ENCODE peak calls at places on chromosomes 16 and 17, in six cellular contexts. T is thoracic aorta, J is Calu3, C is A549, S is stomach, N is WTC11. V is an unnamed sample.

GRCh38 chr17:61605692-61606091 is 14.7 kb upstream of the NACA2 start:
- DNase-seq in T (no peak), S (no peak), N (no peak), C (no peak), J (no peak), V (no peak)

GRCh38 chr17:27579304-27579703 is 51.7 kb upstream of the LGALS9 start:
- DNase-seq in N (no peak), S (no peak), T (no peak), J (no peak), C (no peak), V (no peak)

GRCh38 chr17:50558955-50559614 is 1.4 kb upstream of the CACNA1G start:
- DNase-seq in N (peak), J (no peak), S (no peak), T (no peak), C (no peak), V (no peak)

GRCh38 chr17:226773-227580 is 45.5 kb upstream of the DOC2B start:
- DNase-seq in S (no peak), N (no peak), C (no peak), J (no peak), T (no peak), V (no peak)

GRCh38 chr16:10584956-10585561 is 4.7 kb upstream of the EMP2 start:
- DNase-seq in N (no peak), J (no peak), C (no peak), T (no peak), S (no peak), V (no peak)

GRCh38 chr17:74245145-74245817 is 28.8 kb upstream of the DNAI2 start:
- DNase-seq in S (no peak), T (no peak), N (peak), C (no peak), J (no peak), V (peak)

GRCh38 chr16:81758376-81758775 is 20.7 kb upstream of the PLCG2 start:
- DNase-seq in C (peak), N (no peak), T (no peak), J (peak), S (no peak), V (no peak)

GRCh38 chr17:78523939-78524655 is 53.1 kb downstream of the DNAH17 start:
- DNase-seq in S (no peak), C (peak), T (no peak), J (peak), N (no peak), V (no peak)

GRCh38 chr17:1803280-1803679 is 26.4 kb downstream of the SMYD4 start:
- DNase-seq in C (no peak), N (no peak), J (no peak), S (no peak), T (no peak), V (no peak)

GRCh38 chr16:31421587-31421986 is 6.6 kb downstream of the COX6A2 start:
- DNase-seq in C (no peak), T (no peak), J (no peak), S (no peak), N (no peak), V (no peak)

GRCh38 chr17:47686661-47687327 is 7.2 kb upstream of the TBKBP1 start:
- DNase-seq in T (no peak), C (no peak), N (no peak), J (no peak), S (no peak), V (no peak)

GRCh38 chr16:72794319-72794718 is 253.6 kb downstream of the ZFHX3 start:
- DNase-seq in C (no peak), J (no peak), T (no peak), S (no peak), N (no peak), V (no peak)

GRCh38 chr16:88455610-88456355 is 2.7 kb downstream of the ZFPM1 start:
- DNase-seq in N (peak), C (peak), S (peak), T (no peak), J (peak), V (peak)

GRCh38 chr16:13791095-13791494 is 128.9 kb upstream of the ERCC4 start:
- DNase-seq in S (no peak), C (no peak), J (no peak), T (no peak), N (no peak), V (no peak)

GRCh38 chr17:75404223-75404738 is 1.2 kb downstream of the GRB2 start:
- DNase-seq in C (peak), N (peak), J (peak), S (peak), T (no peak), V (peak)

GRCh38 chr16:89823087-89823823 is 5.0 kb upstream of the SPIRE2 start:
- DNase-seq in J (no peak), C (no peak), N (peak), T (no peak), S (no peak), V (no peak)

GRCh38 chr17:15261063-15261817 is 3.9 kb downstream of the PMP22 start:
- DNase-seq in S (peak), T (no peak), C (peak), N (peak), J (peak), V (peak)
- TF ChIP-seq CTCF in S (no peak), T (peak), C (peak), N (no peak), J (no peak), V (peak)

GRCh38 chr16:66960270-66960669 is 796 bp upstream of the CES3 start:
- DNase-seq in J (no peak), T (no peak), N (no peak), S (no peak), C (no peak), V (no peak)

GRCh38 chr16:66959645-66960177 is 1.4 kb upstream of the CES3 start:
- DNase-seq in N (no peak), S (no peak), T (no peak), J (no peak), C (no peak), V (no peak)

GRCh38 chr16:66964049-66964448 is 3.0 kb downstream of the CES3 start:
- DNase-seq in T (no peak), C (no peak), S (no peak), J (no peak), N (no peak), V (no peak)

GRCh38 chr16:66958857-66959644 is 2.0 kb upstream of the CES3 start:
- DNase-seq in S (no peak), J (no peak), T (no peak), C (no peak), N (no peak), V (no peak)

GRCh38 chr16:66961065-66961744 is at the start of gene CES3:
- DNase-seq in C (peak), J (peak), N (peak), T (no peak), S (peak), V (peak)
- TF ChIP-seq CTCF in C (peak), J (peak), N (peak), T (peak), S (no peak), V (peak)

DNA sequence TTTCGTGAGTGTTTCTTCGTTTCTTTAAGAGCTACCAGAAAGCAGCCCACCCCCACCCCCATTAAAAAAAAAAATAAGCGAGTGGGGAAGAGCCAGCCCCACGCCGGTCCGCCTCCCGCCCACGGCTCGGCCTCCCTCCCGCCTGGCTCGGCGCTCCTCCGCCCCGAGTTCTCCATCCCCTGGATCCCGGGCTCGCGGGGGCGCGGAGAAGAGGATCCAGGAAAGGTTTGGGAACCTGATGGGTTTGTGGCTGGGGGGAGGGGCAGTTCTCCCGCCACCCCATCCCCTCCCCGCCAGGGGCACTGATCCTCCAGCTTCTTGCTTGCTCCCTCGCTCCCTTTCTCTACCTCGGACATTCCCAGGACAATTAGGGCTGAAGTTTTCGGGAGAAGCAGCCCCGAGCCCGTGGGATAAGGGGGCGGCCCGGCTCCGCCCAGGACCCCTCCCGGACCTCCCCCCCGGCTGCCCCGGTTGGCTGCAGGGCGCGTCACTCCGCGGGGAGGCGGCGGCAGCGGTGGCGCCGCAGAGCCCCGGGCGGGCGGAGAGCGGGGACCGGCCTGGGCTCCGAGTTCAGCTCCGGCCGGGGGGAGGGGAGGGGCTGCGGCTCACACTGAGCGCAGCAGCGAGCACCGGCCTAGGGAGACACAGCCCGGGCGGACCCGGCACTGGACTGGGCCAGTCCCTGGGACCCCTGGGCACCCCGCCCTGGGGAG is 1.0 kb upstream of the SALL1 start:
- DNase-seq in C (peak), T (no peak), N (peak), J (no peak), S (peak), V (peak)
- TF ChIP-seq CTCF in C (no peak), T (no peak), N (no peak), J (no peak), S (no peak), V (no peak)

DNA sequence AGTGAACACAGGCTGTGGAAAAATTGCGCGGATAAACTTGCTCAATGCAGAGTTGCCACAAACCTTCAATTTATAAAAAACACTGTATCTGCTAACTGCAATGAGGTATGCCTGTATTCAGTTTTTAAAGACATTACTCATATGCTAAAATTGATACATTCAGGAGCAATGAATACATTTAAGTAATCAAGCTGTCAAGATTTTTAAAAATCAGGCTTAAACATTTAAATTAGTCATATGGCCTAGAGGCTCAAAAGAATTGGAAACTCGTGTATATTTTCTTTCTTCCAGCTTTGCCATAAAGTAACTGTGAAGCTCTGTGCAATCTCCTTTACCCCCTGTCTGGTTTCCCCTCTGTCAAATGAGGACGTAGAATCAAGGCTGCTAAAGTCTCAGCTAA is 4.1 kb downstream of the SYNRG start:
- DNase-seq in S (no peak), J (no peak), C (no peak), N (no peak), T (no peak), V (no peak)
- TF ChIP-seq CTCF in S (no peak), J (no peak), C (no peak), N (no peak), T (no peak), V (no peak)

GRCh38 chr17:29251184-29251583 is 4.5 kb downstream of the CRYBA1 start:
- DNase-seq in N (no peak), J (no peak), T (no peak), S (no peak), C (no peak), V (no peak)

GRCh38 chr17:29248845-29249244 is 2.2 kb downstream of the CRYBA1 start:
- DNase-seq in T (no peak), J (no peak), N (no peak), S (no peak), C (no peak), V (no peak)

GRCh38 chr17:29250666-29251065 is 4.0 kb downstream of the CRYBA1 start:
- DNase-seq in S (no peak), T (no peak), N (no peak), J (no peak), C (peak), V (no peak)

GRCh38 chr17:29253037-29253436 is 6.4 kb downstream of the CRYBA1 start:
- DNase-seq in C (no peak), J (no peak), S (no peak), N (no peak), T (no peak), V (no peak)

GRCh38 chr17:29251969-29252866 is 5.6 kb downstream of the CRYBA1 start:
- DNase-seq in J (no peak), C (peak), T (no peak), N (no peak), S (no peak), V (no peak)
- TF ChIP-seq CTCF in J (peak), C (peak), T (peak), N (peak), S (no peak), V (peak)